ENCODE peak calls at places on chromosome 14, in nine cellular contexts. L, M, C, Z, F, Y, S, T and P are unnamed samples.

GRCh38 chr14:79791055-79791732 is 420.1 kb downstream of the DIO2 start:
- DNase-seq in C (no peak), F (no peak), Z (no peak), T (no peak), Y (no peak), M (no peak), S (no peak), L (no peak), P (no peak)

GRCh38 chr14:44030963-44031362 is 476.1 kb downstream of the FSCB start:
- DNase-seq in Z (no peak), S (no peak), M (no peak), Y (no peak), L (no peak), C (no peak), T (no peak), F (no peak), P (no peak)

GRCh38 chr14:99512571-99513182 is 31.5 kb downstream of the CCNK start:
- DNase-seq in T (no peak), L (no peak), F (no peak), Z (no peak), Y (no peak), S (peak; percentile 38), C (no peak), M (no peak), P (no peak)

GRCh38 chr14:71022015-71022919 is 115.0 kb downstream of the PCNX1 start:
- DNase-seq in L (no peak), M (no peak), C (no peak), Z (no peak), F (no peak), Y (no peak), S (no peak), T (no peak), P (no peak)

GRCh38 chr14:59427653-59428578 is 37.3 kb downstream of the GPR135 start:
- DNase-seq in L (peak; percentile 50), T (no peak), C (no peak), Y (peak; percentile 42), Z (no peak), S (peak; percentile 58), F (no peak), M (no peak), P (peak; percentile 22)

GRCh38 chr14:101885254-101885576 is 79.2 kb upstream of the DYNC1H1 start:
- DNase-seq in M (no peak), S (no peak), T (no peak), C (no peak), F (no peak), Z (no peak), Y (no peak), L (no peak), P (no peak)

GRCh38 chr14:101230161-101230850 is 326.8 kb upstream of the RTL1 start:
- DNase-seq in F (no peak), S (peak; percentile 61), T (no peak), L (peak; percentile 60), Y (no peak), M (no peak), C (peak; percentile 39), Z (no peak), P (no peak)

GRCh38 chr14:36271939-36272907 is 48.2 kb downstream of the MBIP start:
- DNase-seq in Z (no peak), L (peak; percentile 23), Y (no peak), F (peak; percentile 5), C (no peak), T (no peak), S (no peak), M (no peak), P (no peak)

GRCh38 chr14:32564591-32564990 is 235.5 kb downstream of the AKAP6 start:
- DNase-seq in M (no peak), S (no peak), T (no peak), L (no peak), Y (no peak), C (no peak), F (peak; percentile 8), Z (no peak), P (no peak)

GRCh38 chr14:101233391-101233790 is 327.9 kb upstream of the DIO3 start:
- DNase-seq in L (no peak), C (peak; percentile 25), M (no peak), S (no peak), F (no peak), Y (no peak), T (no peak), Z (no peak), P (no peak)

GRCh38 chr14:63470877-63471565 is 72.2 kb downstream of the PPP2R5E start:
- DNase-seq in F (peak; percentile 91), Z (no peak), S (no peak), M (peak; percentile 68), Y (no peak), T (no peak), C (no peak), L (no peak), P (peak; percentile 63)

GRCh38 chr14:102708494-102708893 is 68.8 kb upstream of the TRAF3 start:
- DNase-seq in Y (no peak), M (peak; percentile 88), C (no peak), F (no peak), T (no peak), L (no peak), Z (no peak), S (no peak), P (no peak)

GRCh38 chr14:23877538-23878180 is 75.9 kb upstream of the DHRS4 start:
- DNase-seq in T (no peak), L (no peak), S (no peak), M (peak; percentile 5), F (no peak), Y (no peak), Z (no peak), C (no peak), P (no peak)

GRCh38 chr14:35993512-35993960 is 167.4 kb downstream of the BRMS1L start:
- DNase-seq in T (no peak), Z (no peak), S (no peak), M (no peak), C (no peak), L (no peak), Y (no peak), F (no peak), P (no peak)

GRCh38 chr14:50831704-50832130 is 755 bp upstream of the NIN start:
- DNase-seq in Y (no peak), F (no peak), S (no peak), Z (no peak), T (no peak), C (no peak), L (no peak), M (no peak), P (no peak)

GRCh38 chr14:50832935-50833607 is 2.1 kb upstream of the NIN start:
- DNase-seq in Y (no peak), C (no peak), Z (peak; percentile 31), L (no peak), F (peak; percentile 11), T (no peak), M (no peak), S (no peak), P (no peak)

GRCh38 chr14:50829472-50830043 is 1.4 kb downstream of the NIN start:
- DNase-seq in Z (no peak), L (no peak), F (no peak), Y (no peak), C (no peak), M (no peak), T (no peak), S (no peak), P (no peak)

GRCh38 chr14:50830044-50830931 is 674 bp downstream of the NIN start:
- DNase-seq in L (peak; percentile 34), M (peak; percentile 27), Z (peak; percentile 51), Y (peak; percentile 50), F (peak; percentile 41), S (peak; percentile 58), C (peak; percentile 76), T (no peak), P (peak; percentile 62)

DNA sequence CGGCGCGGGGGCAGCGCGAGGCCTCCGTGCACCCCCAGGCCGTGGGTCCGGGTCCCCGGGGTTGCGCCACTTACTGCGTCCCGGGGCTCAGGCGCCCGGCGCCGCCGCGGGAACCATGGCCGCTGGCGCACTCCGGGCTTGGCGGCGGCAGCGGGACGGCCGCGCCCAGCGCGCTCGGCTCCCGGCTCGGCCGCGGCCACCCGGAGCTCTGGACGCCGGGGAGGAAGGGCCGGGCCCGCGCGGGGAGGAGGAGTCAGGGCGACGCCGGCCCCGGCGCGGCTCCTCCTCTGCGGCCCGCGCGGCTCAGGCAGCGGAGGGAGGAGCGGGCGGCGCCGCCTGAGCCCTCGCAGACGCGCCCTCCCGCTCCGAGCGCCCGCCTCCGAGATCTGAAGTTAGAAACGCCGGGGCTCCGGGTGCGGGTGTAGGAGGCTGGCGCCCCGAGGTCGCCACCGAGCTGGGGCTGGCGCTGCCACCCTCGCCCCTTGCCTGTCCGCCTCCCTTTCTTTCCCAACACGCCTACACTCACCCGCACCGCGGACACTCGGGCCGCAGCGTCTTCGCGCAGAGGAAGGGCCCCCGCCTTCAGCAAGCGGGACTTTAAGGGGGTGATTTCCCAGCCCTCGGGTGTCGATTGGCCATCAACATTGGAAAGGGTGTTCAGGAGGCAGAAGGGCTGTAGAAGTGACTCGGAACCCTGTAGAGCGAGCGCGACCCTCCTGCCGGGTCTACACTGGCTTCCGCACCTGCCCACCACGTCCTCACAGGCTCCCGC is at the start of gene NIN:
- DNase-seq in Z (peak; percentile 83), Y (peak; percentile 75), L (peak; percentile 59), T (peak; percentile 24), F (peak; percentile 73), S (peak; percentile 83), M (no peak), C (peak; percentile 88), P (peak; percentile 81)
- TF ChIP-seq POLR2A in Z (no peak), Y (peak; percentile 39), L (no peak), T (no peak), F (no peak), S (no peak), M (peak; percentile 72), C (peak; percentile 35), P (peak; percentile 53)

GRCh38 chr14:67674480-67675218 is at the start of gene VTI1B:
- DNase-seq in F (peak; percentile 65), C (peak; percentile 83), L (peak; percentile 83), Y (peak; percentile 78), Z (peak; percentile 72), T (peak; percentile 26), S (peak; percentile 91), M (no peak), P (peak; percentile 87)
- TF ChIP-seq POLR2A in F (peak; percentile 78), C (peak; percentile 84), L (no peak), Y (peak; percentile 85), Z (peak; percentile 29), T (no peak), S (peak; percentile 29), M (peak; percentile 94), P (peak; percentile 79)

GRCh38 chr14:37597538-37598084 is 2.2 kb downstream of the TTC6 start:
- DNase-seq in M (no peak), S (no peak), Y (no peak), L (peak; percentile 30), C (no peak), T (no peak), F (no peak), Z (peak; percentile 69), P (no peak)
- TF ChIP-seq POLR2A in M (no peak), S (no peak), Y (no peak), L (no peak), C (no peak), T (no peak), F (no peak), Z (no peak), P (no peak)

GRCh38 chr14:104766863-104767633 is 14.1 kb downstream of the SIVA1 start:
- DNase-seq in F (no peak), C (no peak), Z (no peak), T (no peak), S (no peak), Y (no peak), M (no peak), L (no peak), P (no peak)
- TF ChIP-seq POLR2A in F (no peak), C (no peak), Z (no peak), T (no peak), S (no peak), Y (no peak), M (no peak), L (no peak), P (no peak)